ENCODE peak calls at places on chromosomes 11 and 22, in five cellular contexts. Q, F, T, N and R are unnamed samples.

GRCh38 chr11:8219257-8220021 is 44.2 kb downstream of the LMO1 start:
- DNase-seq in Q (no peak), F (peak), T (peak), N (peak), R (no peak)

GRCh38 chr22:20116951-20117645 is at the start of gene TRMT2A:
- DNase-seq in Q (peak), F (peak), T (peak), N (peak), R (peak)

GRCh38 chr22:49586244-49586748 is 241.4 kb downstream of the BRD1 start:
- DNase-seq in Q (no peak), F (no peak), T (no peak), N (no peak), R (peak)

GRCh38 chr11:43589601-43590250 is 90.8 kb upstream of the HSD17B12 start:
- DNase-seq in Q (no peak), F (no peak), T (no peak), N (no peak), R (no peak)

GRCh38 chr11:34986883-34987525 is 70.6 kb downstream of the PDHX start:
- DNase-seq in Q (no peak), F (peak), T (no peak), N (no peak), R (no peak)

GRCh38 chr11:67268036-67268683 is 1.9 kb downstream of the GRK2 start:
- DNase-seq in Q (no peak), F (no peak), T (no peak), N (no peak), R (peak)

GRCh38 chr11:6332066-6332465 is 11.8 kb upstream of the CAVIN3 start:
- DNase-seq in Q (no peak), F (no peak), T (no peak), N (no peak), R (no peak)

GRCh38 chr11:44190883-44191230 is 95.4 kb downstream of the EXT2 start:
- DNase-seq in Q (no peak), F (peak), T (no peak), N (no peak), R (no peak)

GRCh38 chr11:9530020-9530628 is 43.3 kb upstream of the WEE1 start:
- DNase-seq in Q (no peak), F (no peak), T (peak), N (no peak), R (no peak)

GRCh38 chr11:46976182-46976854 is 39.8 kb downstream of the CSTPP1 start:
- DNase-seq in Q (no peak), F (no peak), T (no peak), N (no peak), R (no peak)

GRCh38 chr11:76736773-76737495 is 46.2 kb upstream of the TSKU start:
- DNase-seq in Q (no peak), F (no peak), T (no peak), N (no peak), R (no peak)

GRCh38 chr11:3886985-3887384 is 31.5 kb downstream of the STIM1 start:
- DNase-seq in Q (no peak), F (no peak), T (no peak), N (no peak), R (no peak)

GRCh38 chr11:100735949-100736675 is 49.0 kb downstream of the ARHGAP42 start:
- DNase-seq in Q (no peak), F (no peak), T (peak), N (no peak), R (no peak)

GRCh38 chr11:16876840-16877239 is 137.4 kb downstream of the PLEKHA7 start:
- DNase-seq in Q (no peak), F (no peak), T (no peak), N (no peak), R (no peak)

GRCh38 chr22:18962308-18962635 is 26.2 kb upstream of the PRODH start:
- DNase-seq in Q (no peak), F (no peak), T (no peak), N (no peak), R (no peak)

GRCh38 chr11:1200611-1201191 is 22.2 kb upstream of the MUC5B start:
- DNase-seq in Q (no peak), F (no peak), T (no peak), N (no peak), R (no peak)

GRCh38 chr22:31345331-31346254 is 553 bp downstream of the PATZ1 start:
- DNase-seq in Q (peak), F (peak), T (peak), N (peak), R (peak)

GRCh38 chr22:43135565-43135964 is 7.6 kb downstream of the MCAT start:
- DNase-seq in Q (no peak), F (no peak), T (no peak), N (no peak), R (no peak)

GRCh38 chr11:49303080-49303479 is 94.7 kb upstream of the FOLH1 start:
- DNase-seq in Q (no peak), F (no peak), T (no peak), N (no peak), R (no peak)

GRCh38 chr11:578276-579035 is 2.2 kb downstream of the PHRF1 start:
- DNase-seq in Q (no peak), F (no peak), T (no peak), N (no peak), R (no peak)

GRCh38 chr11:75105462-75105925 is 8.8 kb upstream of the OR2AT4 start:
- DNase-seq in Q (no peak), F (no peak), T (no peak), N (no peak), R (no peak)

GRCh38 chr11:99739464-99740089 is 718.8 kb downstream of the CNTN5 start:
- DNase-seq in Q (no peak), F (peak), T (peak), N (peak), R (no peak)

GRCh38 chr22:45867906-45868555 is 108.9 kb downstream of the WNT7B start:
- DNase-seq in Q (no peak), F (no peak), T (no peak), N (no peak), R (no peak)

GRCh38 chr11:128343870-128344269 is 243.5 kb downstream of the ETS1 start:
- DNase-seq in Q (no peak), F (no peak), T (no peak), N (no peak), R (no peak)

GRCh38 chr11:35602160-35602793 is 16.0 kb upstream of the FJX1 start:
- DNase-seq in Q (no peak), F (no peak), T (no peak), N (no peak), R (no peak)

GRCh38 chr11:81071641-81072040 is 1630.8 kb upstream of the TENM4 start:
- DNase-seq in Q (no peak), F (no peak), T (no peak), N (no peak), R (no peak)

GRCh38 chr22:35611200-35611890 is 5.8 kb downstream of the MB start:
- DNase-seq in Q (no peak), F (no peak), T (no peak), N (no peak), R (no peak)

DNA sequence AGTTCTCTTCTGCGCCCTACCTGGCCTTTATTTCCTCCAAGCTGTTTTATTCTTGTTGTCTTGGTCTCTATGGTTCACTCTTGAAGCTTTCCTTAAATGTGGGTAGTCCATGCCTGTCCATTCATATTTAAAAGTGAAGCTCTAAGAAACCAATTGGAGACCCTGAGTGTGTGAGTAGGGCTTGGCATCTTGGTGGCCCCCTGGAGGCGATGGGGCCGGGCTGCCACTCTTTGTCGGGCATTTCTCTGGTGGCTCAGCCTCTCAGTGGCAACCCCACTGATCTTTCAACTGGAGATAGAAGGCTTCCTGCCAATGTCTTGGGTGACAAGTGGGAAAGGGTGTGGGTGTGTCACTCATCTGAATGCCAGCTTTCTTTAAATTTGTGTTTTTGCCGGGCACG is 9.1 kb downstream of the TRPT1 start:
- DNase-seq in Q (no peak), F (no peak), T (no peak), N (no peak), R (no peak)
- TF ChIP-seq CTCF in Q (no peak), F (no peak), T (no peak), N (no peak), R (no peak)

GRCh38 chr11:85758480-85759039 is 52.4 kb downstream of the SYTL2 start:
- DNase-seq in Q (no peak), F (no peak), T (no peak), N (no peak), R (no peak)

GRCh38 chr11:85759915-85760314 is 51.0 kb downstream of the SYTL2 start:
- DNase-seq in Q (no peak), F (no peak), T (peak), N (peak), R (no peak)

GRCh38 chr11:85755285-85755684 is 55.7 kb downstream of the SYTL2 start:
- DNase-seq in Q (no peak), F (no peak), T (no peak), N (no peak), R (no peak)

GRCh38 chr11:85756401-85757200 is 54.3 kb downstream of the SYTL2 start:
- DNase-seq in Q (no peak), F (no peak), T (no peak), N (no peak), R (no peak)

DNA sequence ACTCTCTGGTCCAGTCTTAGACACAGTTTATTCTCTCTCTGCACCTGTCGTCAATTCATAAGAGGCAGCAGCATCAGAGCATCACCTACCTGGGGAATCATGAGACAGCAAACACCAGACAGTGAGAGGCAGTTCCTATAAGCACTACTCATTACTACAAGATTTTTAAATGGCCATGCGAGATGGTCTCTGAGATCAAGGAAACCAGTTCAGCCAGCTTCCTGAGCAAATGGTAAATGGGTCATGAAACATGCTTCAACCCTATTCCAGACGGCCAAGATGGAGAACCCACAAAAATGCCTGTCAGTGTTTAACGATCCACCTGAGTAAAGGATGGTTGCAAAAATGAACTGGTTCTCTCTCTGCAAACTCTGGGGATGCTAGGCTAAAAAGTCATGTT is 52.9 kb downstream of the SYTL2 start:
- DNase-seq in Q (no peak), F (no peak), T (no peak), N (no peak), R (no peak)
- TF ChIP-seq CTCF in Q (no peak), F (no peak), T (no peak), N (no peak), R (no peak)

GRCh38 chr11:121133046-121133445 is 32.0 kb downstream of the TECTA start:
- DNase-seq in Q (no peak), F (no peak), T (no peak), N (no peak), R (no peak)

GRCh38 chr11:121129362-121130340 is 28.6 kb downstream of the TECTA start:
- DNase-seq in Q (no peak), F (no peak), T (no peak), N (no peak), R (no peak)

GRCh38 chr11:121134758-121135312 is 33.8 kb downstream of the TECTA start:
- DNase-seq in Q (no peak), F (no peak), T (no peak), N (no peak), R (no peak)

GRCh38 chr11:121131656-121132055 is 30.6 kb downstream of the TECTA start:
- DNase-seq in Q (no peak), F (no peak), T (no peak), N (no peak), R (no peak)

DNA sequence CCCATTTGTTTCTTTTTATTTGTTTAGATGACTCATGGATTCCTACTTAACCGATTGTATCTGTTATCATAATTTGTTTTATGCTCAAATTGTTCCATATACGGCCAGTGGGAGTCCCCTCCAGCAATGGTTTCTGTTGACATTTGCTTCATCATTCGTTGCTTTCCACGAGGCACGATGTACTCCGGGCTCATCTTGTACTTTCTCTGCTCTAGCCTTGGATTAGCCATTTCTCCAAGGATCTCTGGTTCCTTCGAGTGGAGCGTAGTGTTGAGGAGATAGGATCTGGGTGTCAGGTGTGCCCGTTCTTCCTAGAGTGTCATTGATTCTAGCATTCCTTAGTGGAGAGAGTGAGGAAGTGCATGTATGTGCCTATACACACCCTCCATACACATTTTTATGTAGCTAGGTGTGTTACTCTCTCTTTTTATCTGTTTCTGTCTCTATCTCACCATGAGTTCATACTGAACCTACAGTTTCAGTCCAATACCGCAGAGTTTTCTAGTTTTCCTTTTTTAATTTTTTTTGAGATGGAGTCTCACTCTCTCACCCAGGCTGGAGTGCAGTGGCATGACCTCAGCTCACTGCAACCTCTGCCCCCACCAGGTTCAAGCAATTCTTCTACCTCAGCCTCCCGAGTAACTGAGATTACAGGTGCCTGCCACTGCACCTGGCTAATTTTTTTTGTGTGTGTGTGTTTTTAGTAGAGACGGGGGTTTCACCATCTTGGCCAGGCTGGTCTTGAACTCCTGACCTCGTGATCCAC is 31.4 kb downstream of the TECTA start:
- DNase-seq in Q (no peak), F (no peak), T (no peak), N (no peak), R (no peak)
- TF ChIP-seq CTCF in Q (no peak), F (no peak), T (no peak), N (no peak), R (no peak)

GRCh38 chr22:27029584-27030130 is 372.3 kb downstream of the MIAT start:
- DNase-seq in Q (no peak), F (no peak), T (no peak), N (no peak), R (no peak)

GRCh38 chr22:27028093-27028492 is 370.7 kb downstream of the MIAT start:
- DNase-seq in Q (no peak), F (no peak), T (no peak), N (no peak), R (no peak)

GRCh38 chr22:27032121-27032761 is 374.9 kb downstream of the MIAT start:
- DNase-seq in Q (no peak), F (no peak), T (no peak), N (no peak), R (no peak)
- TF ChIP-seq CTCF in Q (no peak), F (no peak), T (peak), N (peak), R (no peak)

DNA sequence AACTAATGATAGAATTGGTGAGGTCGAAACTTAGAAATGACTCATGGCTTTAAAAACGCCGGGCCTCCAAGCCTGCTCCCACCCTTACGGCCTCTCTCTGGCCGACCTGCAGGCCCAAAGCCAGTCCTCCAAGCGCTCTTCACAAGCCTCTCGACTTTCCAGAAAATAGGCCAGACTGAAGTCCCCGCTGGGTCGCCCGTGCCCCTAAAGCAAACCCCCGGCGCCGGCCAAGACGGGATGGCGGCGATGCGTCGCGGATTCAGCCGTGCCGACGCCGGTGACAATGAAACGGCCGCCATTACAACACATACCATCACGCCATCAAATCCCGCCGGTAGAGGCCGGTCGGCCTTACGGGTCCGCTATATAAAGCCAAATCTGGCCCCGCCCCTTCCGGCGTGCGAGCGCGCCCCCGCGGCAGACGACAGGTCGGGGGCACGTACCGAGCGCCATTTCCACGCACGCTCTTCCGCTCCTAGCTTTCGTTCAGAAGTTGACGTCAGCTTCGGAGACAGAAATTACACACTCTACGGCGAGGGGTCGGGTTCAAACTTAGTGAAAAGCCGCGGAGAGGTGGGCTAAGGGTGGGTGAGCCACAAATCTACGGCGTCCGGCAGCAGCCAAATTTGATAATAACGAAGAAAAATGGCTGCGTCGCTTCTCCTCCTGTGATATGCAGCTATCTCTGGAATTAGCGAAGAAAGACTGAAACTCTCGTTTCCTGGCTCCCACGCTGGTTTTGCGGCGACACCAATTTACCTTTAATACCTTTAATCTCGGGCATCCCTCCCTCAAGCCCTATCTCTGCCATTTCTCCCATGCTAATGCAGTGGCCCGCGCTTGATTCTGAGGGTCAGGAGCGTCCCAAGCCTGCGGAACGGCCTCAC is at the start of gene RPL3:
- DNase-seq in Q (peak), F (peak), T (peak), N (peak), R (peak)
- TF ChIP-seq CTCF in Q (no peak), F (no peak), T (peak), N (peak), R (no peak)

GRCh38 chr11:93608280-93608862 is 53.1 kb upstream of the CEP295 start:
- DNase-seq in Q (no peak), F (no peak), T (no peak), N (no peak), R (no peak)

GRCh38 chr11:93613432-93613831 is 48.0 kb upstream of the CEP295 start:
- DNase-seq in Q (no peak), F (no peak), T (no peak), N (no peak), R (no peak)

GRCh38 chr11:93611836-93612677 is 49.4 kb upstream of the CEP295 start:
- DNase-seq in Q (no peak), F (peak), T (no peak), N (no peak), R (no peak)

DNA sequence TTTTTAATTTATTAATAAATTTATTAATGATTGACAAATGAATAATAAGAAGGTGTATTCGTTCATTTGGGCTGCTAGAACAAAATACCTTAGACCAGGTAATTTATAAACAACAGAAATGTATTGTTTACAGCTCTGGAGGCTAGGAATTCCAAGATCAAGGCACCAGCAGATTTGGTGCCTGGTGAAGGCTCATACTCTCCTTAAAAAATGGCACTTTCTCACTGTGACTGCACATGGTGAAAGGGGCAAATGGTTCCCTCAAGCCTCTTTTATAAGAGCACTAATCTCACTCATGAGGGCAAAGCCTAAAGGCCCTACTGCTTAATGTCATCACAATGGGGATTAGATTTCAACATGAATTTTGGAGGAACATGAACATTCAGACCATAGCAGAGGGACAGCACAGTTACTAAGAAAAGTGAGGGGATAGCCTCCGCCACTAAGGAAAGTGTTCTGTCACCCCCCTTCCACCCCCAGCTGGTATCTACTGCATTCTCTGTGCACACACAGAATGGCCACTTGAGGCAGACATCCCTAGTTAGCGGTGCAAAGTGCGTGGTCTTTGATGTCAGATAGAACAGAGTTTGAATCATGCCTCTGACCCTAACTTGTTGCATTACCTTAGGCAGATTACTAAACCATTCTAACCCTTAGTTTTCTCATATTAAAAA is 47.2 kb upstream of the CEP295 start:
- DNase-seq in Q (no peak), F (no peak), T (no peak), N (no peak), R (no peak)
- TF ChIP-seq CTCF in Q (no peak), F (no peak), T (peak), N (peak), R (no peak)

DNA sequence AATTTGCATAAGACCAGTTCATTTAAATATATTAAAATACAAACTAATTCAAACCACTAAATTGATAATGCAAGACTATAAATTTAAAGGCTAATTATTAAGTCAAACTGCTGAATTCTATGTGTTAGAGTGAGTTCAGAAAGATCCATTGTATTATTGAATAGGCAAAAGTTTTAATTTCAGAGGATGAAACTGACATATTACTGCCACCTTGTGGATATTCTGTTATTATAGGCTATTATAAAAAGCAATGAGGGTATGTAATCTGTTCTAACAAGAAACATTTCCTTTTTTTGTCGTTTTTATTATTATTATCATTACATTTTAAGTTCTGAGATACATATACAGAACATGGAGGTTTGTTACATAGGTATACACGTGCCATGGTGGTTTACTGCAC is 20.9 kb upstream of the NAALAD2 start:
- DNase-seq in Q (no peak), F (no peak), T (peak), N (peak), R (no peak)
- TF ChIP-seq CTCF in Q (no peak), F (no peak), T (peak), N (peak), R (no peak)

GRCh38 chr11:96288915-96289314 is 54.1 kb downstream of the MAML2 start:
- DNase-seq in Q (no peak), F (no peak), T (no peak), N (no peak), R (no peak)
- TF ChIP-seq CTCF in Q (no peak), F (no peak), T (no peak), N (no peak), R (no peak)